ENCODE peak calls at places on chromosome 7, in ten cellular contexts. T, P, Y, I, L, E, M, K, J and S are unnamed samples.

GRCh38 chr7:100064162-100064561 is 14.6 kb downstream of the ZSCAN21 start:
- DNase-seq in T (no peak), P (no peak), Y (no peak), I (no peak), L (no peak), E (no peak), M (no peak), K (no peak), J (no peak), S (no peak)

GRCh38 chr7:118245267-118246040 is 20.9 kb downstream of the ANKRD7 start:
- DNase-seq in T (no peak), P (no peak), Y (peak), I (no peak), L (no peak), E (no peak), M (no peak), K (no peak), J (no peak), S (no peak)

GRCh38 chr7:74483402-74484336 is 30.0 kb downstream of the GTF2IRD1 start:
- DNase-seq in T (no peak), P (no peak), Y (no peak), I (no peak), L (no peak), E (no peak), M (no peak), K (no peak), J (no peak), S (no peak)

GRCh38 chr7:98617960-98618418 is 904 bp downstream of the NPTX2 start:
- DNase-seq in T (no peak), P (no peak), Y (no peak), I (no peak), L (no peak), E (no peak), M (no peak), K (peak), J (no peak), S (no peak)

GRCh38 chr7:55158541-55158940 is 139.7 kb downstream of the EGFR start:
- DNase-seq in T (no peak), P (no peak), Y (no peak), I (no peak), L (no peak), E (no peak), M (no peak), K (no peak), J (no peak), S (no peak)

GRCh38 chr7:144130730-144131129 is 7.8 kb downstream of the OR2A14 start:
- DNase-seq in T (no peak), P (no peak), Y (no peak), I (no peak), L (no peak), E (no peak), M (no peak), K (no peak), J (no peak), S (no peak)

GRCh38 chr7:140873473-140873872 is 51.3 kb downstream of the BRAF start:
- DNase-seq in T (no peak), P (no peak), Y (no peak), I (no peak), L (no peak), E (no peak), M (no peak), K (no peak), J (no peak), S (no peak)

GRCh38 chr7:73703225-73703624 is 16.2 kb downstream of the STX1A start:
- DNase-seq in T (no peak), P (no peak), Y (no peak), I (no peak), L (no peak), E (no peak), M (no peak), K (no peak), J (no peak), S (no peak)

GRCh38 chr7:100801833-100802568 is 25.3 kb downstream of the EPHB4 start:
- DNase-seq in T (no peak), P (no peak), Y (peak), I (peak), L (no peak), E (no peak), M (no peak), K (no peak), J (peak), S (no peak)

GRCh38 chr7:99997545-99998137 is 17.8 kb upstream of the ZKSCAN1 start:
- DNase-seq in T (peak), P (no peak), Y (peak), I (peak), L (peak), E (peak), M (peak), K (peak), J (peak), S (peak)

GRCh38 chr7:11612737-11613136 is 219.3 kb downstream of the THSD7A start:
- DNase-seq in T (no peak), P (no peak), Y (no peak), I (no peak), L (no peak), E (no peak), M (no peak), K (no peak), J (no peak), S (no peak)

GRCh38 chr7:23206511-23206867 is 24.6 kb downstream of the NUP42 start:
- DNase-seq in T (no peak), P (no peak), Y (no peak), I (no peak), L (no peak), E (no peak), M (no peak), K (no peak), J (no peak), S (no peak)

GRCh38 chr7:17947606-17948005 is 7.3 kb upstream of the SNX13 start:
- DNase-seq in T (no peak), P (no peak), Y (no peak), I (no peak), L (no peak), E (no peak), M (no peak), K (no peak), J (no peak), S (peak)

GRCh38 chr7:41900532-41900931 is 197.6 kb upstream of the INHBA start:
- DNase-seq in T (no peak), P (no peak), Y (no peak), I (no peak), L (no peak), E (no peak), M (no peak), K (no peak), J (no peak), S (no peak)

GRCh38 chr7:157402388-157402703 is 65.5 kb downstream of the DNAJB6 start:
- DNase-seq in T (no peak), P (no peak), Y (no peak), I (no peak), L (no peak), E (no peak), M (no peak), K (no peak), J (no peak), S (no peak)

GRCh38 chr7:90312745-90313144 is 8.4 kb downstream of the FAM237B start:
- DNase-seq in T (no peak), P (no peak), Y (no peak), I (no peak), L (no peak), E (no peak), M (no peak), K (no peak), J (no peak), S (no peak)

GRCh38 chr7:1516586-1517251 is 12.5 kb upstream of the INTS1 start:
- DNase-seq in T (no peak), P (no peak), Y (no peak), I (no peak), L (no peak), E (no peak), M (no peak), K (no peak), J (no peak), S (no peak)

GRCh38 chr7:137626469-137627067 is 220.2 kb downstream of the DGKI start:
- DNase-seq in T (peak), P (peak), Y (peak), I (no peak), L (peak), E (peak), M (peak), K (peak), J (peak), S (peak)

GRCh38 chr7:33339074-33339805 is 209.9 kb downstream of the BBS9 start:
- DNase-seq in T (no peak), P (no peak), Y (no peak), I (no peak), L (no peak), E (no peak), M (no peak), K (no peak), J (no peak), S (no peak)

GRCh38 chr7:298739-299138 is 8.8 kb downstream of the FOXL3 start:
- DNase-seq in T (no peak), P (no peak), Y (no peak), I (no peak), L (no peak), E (no peak), M (no peak), K (no peak), J (no peak), S (no peak)

GRCh38 chr7:127821146-127821545 is 169.2 kb downstream of the SND1 start:
- DNase-seq in T (no peak), P (no peak), Y (peak), I (no peak), L (no peak), E (no peak), M (no peak), K (no peak), J (no peak), S (no peak)

GRCh38 chr7:55275291-55276200 is 89.6 kb upstream of the LANCL2 start:
- DNase-seq in T (no peak), P (no peak), Y (no peak), I (no peak), L (no peak), E (no peak), M (no peak), K (no peak), J (no peak), S (no peak)

GRCh38 chr7:135733603-135734342 is 5.8 kb upstream of the SLC13A4 start:
- DNase-seq in T (no peak), P (no peak), Y (no peak), I (no peak), L (no peak), E (no peak), M (no peak), K (no peak), J (no peak), S (no peak)

GRCh38 chr7:27148031-27148775 is 629 bp upstream of the HOXA6 start:
- DNase-seq in T (no peak), P (no peak), Y (peak), I (peak), L (no peak), E (no peak), M (no peak), K (no peak), J (no peak), S (no peak)

GRCh38 chr7:106190589-106191330 is 78.6 kb upstream of the SYPL1 start:
- DNase-seq in T (no peak), P (no peak), Y (peak), I (no peak), L (no peak), E (no peak), M (no peak), K (no peak), J (no peak), S (no peak)

GRCh38 chr7:107103369-107103768 is 58.9 kb downstream of the PRKAR2B start:
- DNase-seq in T (no peak), P (no peak), Y (peak), I (no peak), L (no peak), E (no peak), M (no peak), K (no peak), J (no peak), S (no peak)

GRCh38 chr7:30787476-30787875 is 16.3 kb downstream of the MINDY4 start:
- DNase-seq in T (no peak), P (no peak), Y (no peak), I (no peak), L (no peak), E (no peak), M (no peak), K (no peak), J (no peak), S (no peak)

GRCh38 chr7:130899638-130900401 is 165.8 kb upstream of the KLF14 start:
- DNase-seq in T (no peak), P (no peak), Y (no peak), I (no peak), L (no peak), E (no peak), M (no peak), K (no peak), J (peak), S (no peak)

GRCh38 chr7:78071821-78072590 is 273.4 kb downstream of the PHTF2 start:
- DNase-seq in T (no peak), P (no peak), Y (no peak), I (no peak), L (no peak), E (no peak), M (no peak), K (no peak), J (no peak), S (no peak)

GRCh38 chr7:2894118-2894940 is 50.2 kb upstream of the GNA12 start:
- DNase-seq in T (peak), P (no peak), Y (peak), I (no peak), L (peak), E (no peak), M (peak), K (no peak), J (peak), S (no peak)

GRCh38 chr7:73918926-73919693 is 58.2 kb downstream of the TMEM270 start:
- DNase-seq in T (no peak), P (no peak), Y (no peak), I (no peak), L (no peak), E (peak), M (no peak), K (peak), J (no peak), S (no peak)

GRCh38 chr7:116772423-116772852 is 89.9 kb upstream of the CAPZA2 start:
- DNase-seq in T (no peak), P (no peak), Y (no peak), I (no peak), L (no peak), E (no peak), M (no peak), K (no peak), J (no peak), S (no peak)

GRCh38 chr7:116417593-116418345 is 81.8 kb upstream of the CAV2 start:
- DNase-seq in T (no peak), P (no peak), Y (no peak), I (no peak), L (no peak), E (no peak), M (no peak), K (no peak), J (no peak), S (no peak)

GRCh38 chr7:88169717-88170320 is 50.0 kb downstream of the SRI start:
- DNase-seq in T (no peak), P (no peak), Y (no peak), I (no peak), L (no peak), E (no peak), M (no peak), K (no peak), J (no peak), S (peak)

GRCh38 chr7:94423116-94423515 is 28.4 kb downstream of the COL1A2 start:
- DNase-seq in T (no peak), P (no peak), Y (no peak), I (no peak), L (no peak), E (no peak), M (no peak), K (no peak), J (no peak), S (no peak)

GRCh38 chr7:155457544-155458316 is at the start of gene EN2:
- DNase-seq in T (peak), P (no peak), Y (peak), I (no peak), L (no peak), E (no peak), M (no peak), K (no peak), J (no peak), S (no peak)

GRCh38 chr7:36391436-36392198 is 2.0 kb downstream of the ANLN start:
- DNase-seq in T (no peak), P (no peak), Y (peak), I (no peak), L (no peak), E (no peak), M (peak), K (no peak), J (no peak), S (no peak)

GRCh38 chr7:111014074-111014473 is 76.9 kb upstream of the LRRN3 start:
- DNase-seq in T (peak), P (no peak), Y (no peak), I (no peak), L (no peak), E (no peak), M (no peak), K (no peak), J (no peak), S (no peak)

GRCh38 chr7:77866370-77866769 is 67.8 kb downstream of the PHTF2 start:
- DNase-seq in T (no peak), P (no peak), Y (no peak), I (no peak), L (no peak), E (no peak), M (no peak), K (no peak), J (no peak), S (no peak)